ENCODE peak calls at places on chromosomes 6 and 20, in five cellular contexts. W is Caki2, Y is mammary epithelial cell, H is breast epithelium, Z is non-pigmented ciliary epithelial cell. V is an unnamed sample.
A peak's percentile ranks its signal among the peaks of the same experiment; 100 is the strongest.

GRCh38 chr6:11242709-11243108 is 10.2 kb upstream of the NEDD9 start:
- DNase-seq in W (no peak), Y (no peak), H (no peak), Z (no peak), V (peak; percentile 47)

GRCh38 chr6:144434308-144434990 is 149.3 kb downstream of the UTRN start:
- DNase-seq in W (peak; percentile 23), Y (peak; percentile 64), H (no peak), Z (peak; percentile 85), V (peak; percentile 86)

GRCh38 chr20:25553819-25554296 is 31.5 kb downstream of the NINL start:
- DNase-seq in W (peak; percentile 32), Y (no peak), H (no peak), Z (no peak), V (peak; percentile 77)

GRCh38 chr6:2871922-2872321 is 30.3 kb upstream of the SERPINB1 start:
- DNase-seq in W (no peak), Y (no peak), H (no peak), Z (no peak), V (no peak)

GRCh38 chr6:13289789-13290318 is 38.5 kb downstream of the TBC1D7 start:
- DNase-seq in W (no peak), Y (no peak), H (no peak), Z (no peak), V (no peak)

GRCh38 chr20:44370639-44371218 is 15.2 kb downstream of the HNF4A start:
- DNase-seq in W (no peak), Y (no peak), H (no peak), Z (no peak), V (no peak)

GRCh38 chr6:11023032-11023431 is 21.1 kb downstream of the ELOVL2 start:
- DNase-seq in W (no peak), Y (no peak), H (no peak), Z (no peak), V (no peak)

GRCh38 chr6:14542670-14543366 is 425.2 kb downstream of the CD83 start:
- DNase-seq in W (peak; percentile 36), Y (peak; percentile 77), H (no peak), Z (peak; percentile 52), V (peak; percentile 87)

GRCh38 chr20:44209691-44210421 is 715 bp downstream of the OSER1 start:
- DNase-seq in W (no peak), Y (no peak), H (no peak), Z (no peak), V (peak; percentile 22)

GRCh38 chr20:61896058-61896961 is 169.4 kb downstream of the TAF4 start:
- DNase-seq in W (peak; percentile 29), Y (peak; percentile 20), H (no peak), Z (peak; percentile 1), V (peak; percentile 91)

GRCh38 chr6:106519460-106520394 is 109.6 kb downstream of the RTN4IP1 start:
- DNase-seq in W (peak; percentile 89), Y (peak; percentile 96), H (no peak), Z (peak; percentile 73), V (peak; percentile 88)

GRCh38 chr6:22873531-22874136 is 304.3 kb downstream of the HDGFL1 start:
- DNase-seq in W (no peak), Y (peak; percentile 46), H (no peak), Z (no peak), V (no peak)

GRCh38 chr6:146785001-146785585 is 186.3 kb downstream of the ADGB start:
- DNase-seq in W (peak; percentile 14), Y (peak; percentile 11), H (no peak), Z (no peak), V (no peak)

GRCh38 chr6:23547851-23548250 is 578.2 kb upstream of the NRSN1 start:
- DNase-seq in W (no peak), Y (no peak), H (no peak), Z (no peak), V (no peak)

GRCh38 chr6:71649893-71650292 is 236.5 kb upstream of the RIMS1 start:
- DNase-seq in W (no peak), Y (no peak), H (no peak), Z (no peak), V (no peak)

GRCh38 chr20:19120011-19120410 is 92.4 kb upstream of the SLC24A3 start:
- DNase-seq in W (no peak), Y (no peak), H (no peak), Z (no peak), V (no peak)

GRCh38 chr6:20833881-20834515 is 299.7 kb downstream of the CDKAL1 start:
- DNase-seq in W (no peak), Y (peak; percentile 58), H (no peak), Z (no peak), V (no peak)

GRCh38 chr20:47198254-47198671 is 158.2 kb downstream of the ZMYND8 start:
- DNase-seq in W (no peak), Y (peak; percentile 78), H (no peak), Z (no peak), V (peak; percentile 23)

GRCh38 chr6:43817192-43817591 is 47.2 kb downstream of the VEGFA start:
- DNase-seq in W (no peak), Y (peak; percentile 14), H (no peak), Z (no peak), V (peak; percentile 77)

GRCh38 chr20:45722047-45722446 is at the start of gene SPINT4:
- DNase-seq in W (no peak), Y (no peak), H (no peak), Z (no peak), V (no peak)

GRCh38 chr6:26556263-26557070 is 18.3 kb downstream of the HMGN4 start:
- DNase-seq in W (peak; percentile 91), Y (peak; percentile 90), H (no peak), Z (peak; percentile 91), V (peak; percentile 63)

GRCh38 chr6:167469655-167470054 is 144.8 kb downstream of the TTLL2 start:
- DNase-seq in W (no peak), Y (no peak), H (no peak), Z (no peak), V (no peak)

GRCh38 chr6:34867484-34867883 is 20.4 kb downstream of the TAF11 start:
- DNase-seq in W (no peak), Y (no peak), H (no peak), Z (no peak), V (no peak)

GRCh38 chr6:166957087-166957804 is 896 bp upstream of the RNASET2 start:
- DNase-seq in W (peak; percentile 74), Y (no peak), H (no peak), Z (no peak), V (peak; percentile 60)

GRCh38 chr6:33344771-33345697 is 27.5 kb upstream of the ZBTB22 start:
- DNase-seq in W (peak; percentile 76), Y (peak; percentile 76), H (peak; percentile 54), Z (peak; percentile 46), V (peak; percentile 80)

GRCh38 chr6:54717849-54718455 is 128.6 kb upstream of the FAM83B start:
- DNase-seq in W (peak; percentile 38), Y (peak; percentile 81), H (no peak), Z (peak; percentile 8), V (peak; percentile 24)

GRCh38 chr6:75418233-75418632 is 75.4 kb downstream of the FILIP1 start:
- DNase-seq in W (peak; percentile 88), Y (peak; percentile 73), H (no peak), Z (no peak), V (peak; percentile 30)

GRCh38 chr6:38310061-38310460 is 329.7 kb downstream of the BTBD9 start:
- DNase-seq in W (no peak), Y (peak; percentile 16), H (no peak), Z (no peak), V (no peak)

GRCh38 chr6:53984163-53984562 is 127.1 kb upstream of the MLIP start:
- DNase-seq in W (peak; percentile 81), Y (peak; percentile 97), H (no peak), Z (peak; percentile 93), V (peak; percentile 63)

GRCh38 chr20:63309261-63310071 is 16.5 kb downstream of the COL20A1 start:
- DNase-seq in W (no peak), Y (no peak), H (no peak), Z (no peak), V (peak; percentile 80)

GRCh38 chr6:56517155-56517745 is 125.4 kb downstream of the DST start:
- DNase-seq in W (no peak), Y (no peak), H (no peak), Z (no peak), V (peak; percentile 13)

GRCh38 chr6:82893889-82894652 is 171.6 kb downstream of the UBE3D start:
- DNase-seq in W (no peak), Y (no peak), H (no peak), Z (no peak), V (no peak)

GRCh38 chr6:30711758-30712380 is 5.2 kb downstream of the MDC1 start:
- DNase-seq in W (no peak), Y (no peak), H (no peak), Z (no peak), V (no peak)

GRCh38 chr20:58229198-58229802 is 847 bp upstream of the ANKRD60 start:
- DNase-seq in W (no peak), Y (no peak), H (no peak), Z (no peak), V (no peak)

GRCh38 chr20:24730750-24731149 is 218.3 kb upstream of the CST7 start:
- DNase-seq in W (no peak), Y (no peak), H (no peak), Z (no peak), V (no peak)

V was measured in AG20443.